ENCODE peak calls at places on chromosome X, in eight cellular contexts. I, C, W, X, U, H, Q and R are unnamed samples.

GRCh38 chrX:38214551-38214950 is 6.1 kb downstream of the SRPX start:
- DNase-seq in Q (no peak), C (no peak), W (no peak), H (no peak), X (no peak), U (no peak), I (no peak), R (no peak)

GRCh38 chrX:69067841-69068240 is 97.4 kb downstream of the PJA1 start:
- DNase-seq in U (no peak), Q (no peak), H (no peak), W (no peak), I (no peak), C (no peak), X (no peak), R (no peak)

GRCh38 chrX:134338527-134338926 is 101.5 kb downstream of the CCDC160 start:
- DNase-seq in C (no peak), Q (no peak), H (no peak), W (no peak), U (no peak), X (no peak), I (no peak), R (peak; percentile 10)

GRCh38 chrX:103681443-103681842 is 5.1 kb downstream of the MORF4L2 start:
- DNase-seq in X (no peak), U (no peak), Q (no peak), W (no peak), C (peak; percentile 42), H (no peak), I (no peak), R (no peak)

GRCh38 chrX:112536544-112536943 is 143.2 kb downstream of the LHFPL1 start:
- DNase-seq in Q (no peak), H (no peak), W (no peak), X (no peak), I (no peak), U (no peak), C (no peak), R (no peak)

GRCh38 chrX:38085797-38086196 is 79.4 kb downstream of the SYTL5 start:
- DNase-seq in X (no peak), W (no peak), C (no peak), Q (no peak), U (no peak), I (no peak), H (no peak), R (no peak)

GRCh38 chrX:133796282-133796681 is 189.1 kb downstream of the GPC3 start:
- DNase-seq in H (no peak), Q (no peak), U (no peak), X (no peak), W (no peak), C (no peak), I (no peak), R (no peak)

GRCh38 chrX:121308276-121308805 is 260.9 kb downstream of the GLUD2 start:
- DNase-seq in H (no peak), Q (peak; percentile 36), W (peak; percentile 28), X (peak; percentile 31), C (peak; percentile 71), U (peak; percentile 49), I (no peak), R (peak; percentile 54)

GRCh38 chrX:123085311-123085940 is 98.7 kb upstream of the GRIA3 start:
- DNase-seq in X (no peak), C (no peak), Q (no peak), W (no peak), I (no peak), U (no peak), H (no peak), R (no peak)

GRCh38 chrX:54825716-54826428 is 18.3 kb downstream of the MAGED2 start:
- DNase-seq in C (no peak), X (peak; percentile 5), U (no peak), H (no peak), W (no peak), Q (no peak), I (no peak), R (no peak)

GRCh38 chrX:150211988-150212387 is 151.1 kb upstream of the MAMLD1 start:
- DNase-seq in Q (no peak), U (no peak), X (no peak), H (no peak), W (no peak), I (no peak), C (no peak), R (no peak)

GRCh38 chrX:47514553-47515235 is 31.7 kb upstream of the ZNF41 start:
- DNase-seq in I (no peak), C (peak; percentile 36), H (no peak), Q (no peak), X (peak; percentile 9), W (no peak), U (no peak), R (no peak)

GRCh38 chrX:44025611-44026010 is 52.4 kb upstream of the NDP start:
- DNase-seq in X (peak; percentile 4), C (peak; percentile 44), U (no peak), Q (no peak), I (no peak), H (no peak), W (no peak), R (no peak)

GRCh38 chrX:150936556-150936955 is 38.1 kb upstream of the CD99L2 start:
- DNase-seq in U (no peak), W (no peak), C (no peak), Q (no peak), X (no peak), H (no peak), I (no peak), R (no peak)

GRCh38 chrX:4674028-4674782 is 960.8 kb upstream of the PRKX start:
- DNase-seq in W (no peak), Q (no peak), H (no peak), I (no peak), C (no peak), U (no peak), X (no peak), R (no peak)

GRCh38 chrX:13893826-13894225 is 76.9 kb upstream of the GPM6B start:
- DNase-seq in U (no peak), I (no peak), H (no peak), X (no peak), W (no peak), Q (no peak), C (peak; percentile 47), R (no peak)

GRCh38 chrX:12814434-12814833 is 23.2 kb downstream of the PRPS2 start:
- DNase-seq in C (peak; percentile 66), X (peak; percentile 59), I (peak; percentile 13), H (peak; percentile 10), W (peak; percentile 54), Q (no peak), U (no peak), R (peak; percentile 24)

GRCh38 chrX:79140731-79141130 is 3.8 kb upstream of the GPR174 start:
- DNase-seq in C (no peak), I (no peak), H (no peak), X (no peak), Q (no peak), U (no peak), W (no peak), R (no peak)

GRCh38 chrX:107135076-107135964 is 16.7 kb upstream of the RBM41 start:
- DNase-seq in I (no peak), C (peak; percentile 51), W (peak; percentile 71), X (peak; percentile 89), U (no peak), H (peak; percentile 0), Q (no peak), R (no peak)

GRCh38 chrX:37993857-37994619 is 12.3 kb upstream of the SYTL5 start:
- DNase-seq in W (no peak), Q (no peak), H (no peak), C (no peak), I (peak; percentile 5), U (peak; percentile 47), X (peak; percentile 13), R (no peak)

GRCh38 chrX:37380920-37381319 is 31.8 kb downstream of the PRRG1 start:
- DNase-seq in X (peak; percentile 39), H (peak; percentile 15), C (peak; percentile 65), Q (no peak), W (peak; percentile 64), I (peak; percentile 6), U (no peak), R (no peak)

GRCh38 chrX:26789751-26790150 is 573.8 kb downstream of the MAGEB5 start:
- DNase-seq in C (peak; percentile 0), U (no peak), W (no peak), Q (no peak), X (no peak), I (no peak), H (no peak), R (no peak)

GRCh38 chrX:2385224-2385623 is 115.6 kb downstream of the DHRSX start:
- DNase-seq in X (peak; percentile 69), H (peak; percentile 37), U (no peak), C (peak; percentile 67), W (peak; percentile 53), I (no peak), Q (no peak), R (no peak)

GRCh38 chrX:143788265-143788664 is 67.7 kb upstream of the SPANXN2 start:
- DNase-seq in I (no peak), C (peak; percentile 62), X (peak; percentile 0), Q (no peak), W (peak; percentile 40), H (no peak), U (peak; percentile 8), R (no peak)

GRCh38 chrX:154727418-154728323 is 23.2 kb downstream of the GAB3 start:
- DNase-seq in I (no peak), W (peak; percentile 48), Q (no peak), U (no peak), H (no peak), C (peak; percentile 78), X (no peak), R (no peak)

GRCh38 chrX:133640161-133641015 is 225.1 kb upstream of the GPC4 start:
- DNase-seq in X (no peak), W (no peak), Q (no peak), H (no peak), C (no peak), U (no peak), I (no peak), R (no peak)

GRCh38 chrX:53724872-53725271 is 38.4 kb upstream of the HUWE1 start:
- DNase-seq in I (no peak), H (no peak), W (no peak), Q (no peak), X (no peak), U (no peak), C (no peak), R (no peak)

GRCh38 chrX:118550792-118551191 is 55.2 kb downstream of the DOCK11 start:
- DNase-seq in X (no peak), Q (no peak), C (no peak), H (no peak), I (no peak), W (no peak), U (no peak), R (no peak)

GRCh38 chrX:110413727-110414124 is 55.1 kb downstream of the RTL9 start:
- DNase-seq in H (no peak), Q (no peak), W (no peak), U (no peak), I (no peak), X (no peak), C (no peak), R (no peak)

GRCh38 chrX:38232287-38232686 is 11.6 kb upstream of the SRPX start:
- DNase-seq in C (peak; percentile 81), W (no peak), Q (no peak), I (no peak), U (no peak), H (no peak), X (no peak), R (no peak)

GRCh38 chrX:11558972-11559371 is 106.7 kb downstream of the ARHGAP6 start:
- DNase-seq in I (no peak), C (no peak), H (no peak), Q (peak; percentile 40), W (peak; percentile 4), X (peak; percentile 44), U (no peak), R (peak; percentile 9)

GRCh38 chrX:23497919-23498318 is 163.3 kb downstream of the PTCHD1 start:
- DNase-seq in H (no peak), X (no peak), C (no peak), W (no peak), Q (no peak), U (no peak), I (no peak), R (no peak)

GRCh38 chrX:319579-320125 is 1.1 kb upstream of the GTPBP6 start:
- DNase-seq in W (no peak), U (no peak), H (no peak), Q (no peak), X (no peak), C (no peak), I (no peak), R (no peak)

GRCh38 chrX:23919148-23919547 is 11.3 kb downstream of the CXorf58 start:
- DNase-seq in X (no peak), U (no peak), H (no peak), I (no peak), C (no peak), W (no peak), Q (no peak), R (no peak)